ENCODE peak calls at places on chromosomes 5 and 9, in four cellular contexts. A is kidney, H is adipocyte, E is body of pancreas. V is an unnamed sample. For H3K4me1, the result is how much of the 10 kb centered on the place peaks cover.

GRCh38 chr9:120545691-120546565 is 34.0 kb downstream of the CDK5RAP2 start:
- DNase-seq in A (no peak), H (peak), E (no peak), V (no peak)

GRCh38 chr9:21070171-21070571 is 7.6 kb downstream of the IFNB1 start:
- DNase-seq in A (no peak), H (peak), E (peak), V (peak)

GRCh38 chr9:131739192-131739961 is 499 bp downstream of the RAPGEF1 start:
- DNase-seq in A (peak), H (peak), E (peak), V (no peak)

GRCh38 chr9:96612966-96613589 is 6.6 kb downstream of the CDC14B start:
- DNase-seq in A (no peak), H (no peak), E (no peak), V (no peak)

GRCh38 chr5:82467006-82467561 is 188.9 kb upstream of the RPS23 start:
- DNase-seq in A (no peak), H (peak), E (peak), V (no peak)

GRCh38 chr5:33944543-33945132 is 8.5 kb downstream of the RXFP3 start:
- DNase-seq in A (no peak), H (no peak), E (no peak), V (no peak)

GRCh38 chr5:169667896-169668674 is 31.0 kb downstream of the DOCK2 start:
- DNase-seq in A (no peak), H (peak), E (no peak), V (no peak)

GRCh38 chr5:43389679-43390329 is 22.4 kb downstream of the CCL28 start:
- DNase-seq in A (no peak), H (peak), E (peak), V (peak)

GRCh38 chr5:67095346-67095871 is 101.2 kb downstream of the CD180 start:
- DNase-seq in A (peak), H (peak), E (peak), V (no peak)

GRCh38 chr5:13921573-13921972 is 22.9 kb downstream of the DNAH5 start:
- DNase-seq in A (no peak), H (no peak), E (no peak), V (no peak)

GRCh38 chr9:114621975-114622609 is 11.0 kb downstream of the TMEM268 start:
- DNase-seq in A (no peak), H (peak), E (peak), V (peak)

GRCh38 chr5:145510324-145510723 is 324.8 kb downstream of the PRELID2 start:
- DNase-seq in A (no peak), H (peak), E (peak), V (no peak)

GRCh38 chr5:157918811-157919742 is 60.1 kb upstream of the CLINT1 start:
- DNase-seq in A (no peak), H (peak), E (no peak), V (peak)

GRCh38 chr5:132492386-132492785 is 1.8 kb upstream of the IRF1 start:
- DNase-seq in A (no peak), H (no peak), E (no peak), V (no peak)

GRCh38 chr5:124665035-124665434 is 81.4 kb downstream of the ZNF608 start:
- DNase-seq in A (no peak), H (no peak), E (no peak), V (no peak)

GRCh38 chr9:680106-680505 is 161.4 kb upstream of the DMRT1 start:
- DNase-seq in A (no peak), H (no peak), E (no peak), V (no peak)

GRCh38 chr9:121684381-121685145 is 33.1 kb downstream of the DAB2IP start:
- DNase-seq in A (peak), H (peak), E (peak), V (no peak)

GRCh38 chr9:22054076-22054475 is 45.0 kb upstream of the CDKN2B start:
- DNase-seq in A (no peak), H (no peak), E (no peak), V (no peak)

GRCh38 chr9:23145467-23145866 is 680.6 kb downstream of the ELAVL2 start:
- DNase-seq in A (no peak), H (no peak), E (no peak), V (no peak)

GRCh38 chr9:82445556-82445955 is 457.0 kb downstream of the SPATA31D1 start:
- DNase-seq in A (no peak), H (no peak), E (no peak), V (peak)

GRCh38 chr5:175444060-175444904 is at the start of gene DRD1:
- DNase-seq in A (peak), H (peak), E (peak), V (no peak)

GRCh38 chr9:121541945-121542344 is 42.3 kb upstream of the GGTA1 start:
- DNase-seq in A (no peak), H (no peak), E (no peak), V (no peak)

GRCh38 chr5:131270809-131271208 is 7.0 kb downstream of the CDC42SE2 start:
- DNase-seq in A (no peak), H (peak), E (no peak), V (peak)

GRCh38 chr5:146334074-146334533 is 4.5 kb upstream of the POU4F3 start:
- DNase-seq in A (no peak), H (no peak), E (no peak), V (no peak)

GRCh38 chr9:33263936-33264472 is 504 bp downstream of the BAG1 start:
- DNase-seq in A (peak), H (peak), E (peak), V (peak)

GRCh38 chr9:70043689-70044449 is at the start of gene MAMDC2:
- DNase-seq in A (peak), H (peak), E (peak), V (peak)

GRCh38 chr9:100436566-100436965 is 9.6 kb downstream of the MSANTD3 start:
- DNase-seq in A (no peak), H (no peak), E (no peak), V (no peak)

GRCh38 chr5:89320441-89320840 is 437.5 kb upstream of the MEF2C start:
- DNase-seq in A (no peak), H (no peak), E (no peak), V (no peak)

GRCh38 chr5:178940569-178941360 is at the start of gene ZNF454:
- DNase-seq in A (peak), H (peak), E (peak), V (peak)

DNA sequence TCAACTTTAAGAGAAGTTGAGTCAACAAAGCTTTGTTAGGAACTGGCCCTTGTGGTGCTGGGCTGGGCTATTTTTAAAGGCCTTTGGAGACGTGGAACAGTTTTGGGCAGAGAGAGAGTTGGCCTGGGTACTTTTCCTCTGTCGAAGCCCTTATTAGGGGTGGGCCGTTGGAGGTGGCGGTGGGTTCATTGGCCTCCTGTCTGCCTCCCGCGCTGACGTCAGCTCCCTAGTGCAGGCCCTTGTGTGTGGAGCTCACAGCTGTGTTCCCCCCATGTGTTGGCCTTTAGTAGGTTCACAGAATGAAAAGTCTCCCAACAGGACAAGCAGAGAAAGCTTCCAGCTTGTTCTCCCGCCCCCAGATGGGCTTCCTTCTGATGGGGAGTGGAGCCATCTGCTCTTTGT is 2.7 kb downstream of the NCS1 start:
- DNase-seq in A (no peak), H (no peak), E (no peak), V (no peak)
- H3K4me1 ChIP-seq in A (under half), H (under half), E (under half), V (under half)

GRCh38 chr5:150589791-150590601 is 50.5 kb upstream of the SYNPO start:
- DNase-seq in A (peak), H (no peak), E (peak), V (no peak)
- H3K4me1 ChIP-seq in A (under half), H (under half), E (under half), V (under half)

GRCh38 chr9:38015267-38015666 is 53.8 kb downstream of the SHB start:
- DNase-seq in A (no peak), H (no peak), E (no peak), V (no peak)
- H3K4me1 ChIP-seq in A (under half), H (under half), E (under half), V (under half)

DNA sequence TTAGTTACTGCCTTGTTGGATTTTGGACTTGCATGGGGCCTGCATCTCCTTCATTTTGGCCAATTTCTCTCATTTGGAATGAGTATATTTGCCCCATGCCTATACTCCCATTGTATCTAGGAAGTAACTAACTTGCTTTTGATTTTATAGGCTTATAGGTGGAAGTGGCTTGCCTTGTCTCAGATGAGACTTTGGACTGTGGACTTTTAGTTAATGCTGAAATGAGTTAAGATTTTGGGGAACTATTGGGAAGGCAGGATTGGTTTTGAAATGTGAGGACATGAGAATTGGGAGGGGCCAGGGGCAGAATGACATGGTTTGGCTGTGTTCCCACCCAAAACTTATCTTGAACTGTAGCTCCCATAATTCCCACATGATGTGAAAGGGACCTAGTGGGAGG is 42.5 kb upstream of the SMARCA2 start:
- DNase-seq in A (no peak), H (no peak), E (no peak), V (no peak)
- H3K4me1 ChIP-seq in A (under half), H (under half), E (under half), V (under half)

V was measured in foreskin keratinocyte.